ENCODE peak calls at places on chromosomes 13 and 19, in four cellular contexts. One of them, this sample, is unnamed.

GRCh38 chr13:72850959-72851677 is 69.2 kb downstream of the PIBF1 start:
- DNase-seq in iPS-NIHi11: peak
- DNase-seq in mucosa of descending colon: no peak
- DNase-seq in Right ventricle myocardium superior: no peak
- DNase-seq in this sample: peak

GRCh38 chr13:75123428-75123827 is 358.5 kb downstream of the TBC1D4 start:
- DNase-seq in mucosa of descending colon: no peak
- DNase-seq in Right ventricle myocardium superior: no peak
- DNase-seq in iPS-NIHi11: no peak
- DNase-seq in this sample: no peak

GRCh38 chr13:110923777-110924638 is 9.1 kb upstream of the ANKRD10 start:
- DNase-seq in mucosa of descending colon: no peak
- DNase-seq in iPS-NIHi11: no peak
- DNase-seq in Right ventricle myocardium superior: no peak
- DNase-seq in this sample: no peak

GRCh38 chr13:100511422-100511821 is 77.2 kb downstream of the GGACT start:
- DNase-seq in mucosa of descending colon: no peak
- DNase-seq in iPS-NIHi11: no peak
- DNase-seq in Right ventricle myocardium superior: no peak
- DNase-seq in this sample: no peak

GRCh38 chr13:31056650-31057275 is 104.9 kb downstream of the HSPH1 start:
- DNase-seq in mucosa of descending colon: no peak
- DNase-seq in iPS-NIHi11: no peak
- DNase-seq in Right ventricle myocardium superior: no peak
- DNase-seq in this sample: no peak

GRCh38 chr19:52099497-52100138 is 4.1 kb upstream of the ZNF841 start:
- DNase-seq in iPS-NIHi11: no peak
- DNase-seq in Right ventricle myocardium superior: no peak
- DNase-seq in mucosa of descending colon: no peak
- DNase-seq in this sample: no peak

GRCh38 chr19:21328402-21328801 is 808 bp downstream of the ZNF708 start:
- DNase-seq in Right ventricle myocardium superior: no peak
- DNase-seq in mucosa of descending colon: no peak
- DNase-seq in iPS-NIHi11: peak
- DNase-seq in this sample: no peak

GRCh38 chr13:50838701-50839100 is 4.8 kb downstream of the DLEU7 start:
- DNase-seq in iPS-NIHi11: no peak
- DNase-seq in mucosa of descending colon: no peak
- DNase-seq in Right ventricle myocardium superior: no peak
- DNase-seq in this sample: no peak

GRCh38 chr13:77815330-77815729 is 103.3 kb downstream of the EDNRB start:
- DNase-seq in mucosa of descending colon: no peak
- DNase-seq in Right ventricle myocardium superior: no peak
- DNase-seq in iPS-NIHi11: no peak
- DNase-seq in this sample: no peak

GRCh38 chr13:29589234-29589633 is 6.3 kb downstream of the SLC7A1 start:
- DNase-seq in iPS-NIHi11: no peak
- DNase-seq in mucosa of descending colon: no peak
- DNase-seq in Right ventricle myocardium superior: no peak
- DNase-seq in this sample: no peak

GRCh38 chr13:107138468-107138867 is 570.5 kb upstream of the ARGLU1 start:
- DNase-seq in iPS-NIHi11: no peak
- DNase-seq in Right ventricle myocardium superior: no peak
- DNase-seq in mucosa of descending colon: no peak
- DNase-seq in this sample: no peak

GRCh38 chr19:9644472-9644871 is 23.4 kb upstream of the ZNF561 start:
- DNase-seq in mucosa of descending colon: no peak
- DNase-seq in iPS-NIHi11: no peak
- DNase-seq in Right ventricle myocardium superior: no peak
- DNase-seq in this sample: no peak

GRCh38 chr13:54733639-54734038 is 1705.0 kb downstream of the OLFM4 start:
- DNase-seq in iPS-NIHi11: peak
- DNase-seq in Right ventricle myocardium superior: no peak
- DNase-seq in mucosa of descending colon: no peak
- DNase-seq in this sample: no peak

GRCh38 chr19:49512970-49513745 is 697 bp downstream of the FCGRT start:
- DNase-seq in Right ventricle myocardium superior: peak
- DNase-seq in iPS-NIHi11: peak
- DNase-seq in mucosa of descending colon: peak
- DNase-seq in this sample: peak

GRCh38 chr19:17721821-17722220 is 2.5 kb downstream of the MAP1S start:
- DNase-seq in mucosa of descending colon: no peak
- DNase-seq in Right ventricle myocardium superior: peak
- DNase-seq in iPS-NIHi11: no peak
- DNase-seq in this sample: no peak

GRCh38 chr13:102091231-102091630 is 310.6 kb downstream of the FGF14 start:
- DNase-seq in mucosa of descending colon: no peak
- DNase-seq in iPS-NIHi11: peak
- DNase-seq in Right ventricle myocardium superior: no peak
- DNase-seq in this sample: no peak

GRCh38 chr19:41307090-41307875 is 2.7 kb upstream of the CCDC97 start:
- DNase-seq in Right ventricle myocardium superior: no peak
- DNase-seq in iPS-NIHi11: no peak
- DNase-seq in mucosa of descending colon: no peak
- DNase-seq in this sample: no peak

GRCh38 chr19:12786149-12786870 is 5.0 kb upstream of the JUNB start:
- DNase-seq in Right ventricle myocardium superior: peak
- DNase-seq in mucosa of descending colon: peak
- DNase-seq in iPS-NIHi11: no peak
- DNase-seq in this sample: peak

GRCh38 chr13:34620073-34620858 is 321.8 kb upstream of the NBEA start:
- DNase-seq in iPS-NIHi11: no peak
- DNase-seq in Right ventricle myocardium superior: no peak
- DNase-seq in mucosa of descending colon: no peak
- DNase-seq in this sample: no peak

GRCh38 chr19:11747277-11747676 is 8.5 kb upstream of the ZNF823 start:
- DNase-seq in mucosa of descending colon: no peak
- DNase-seq in iPS-NIHi11: no peak
- DNase-seq in Right ventricle myocardium superior: no peak
- DNase-seq in this sample: no peak

GRCh38 chr13:70527553-70527952 is 419.3 kb upstream of the KLHL1 start:
- DNase-seq in iPS-NIHi11: no peak
- DNase-seq in Right ventricle myocardium superior: no peak
- DNase-seq in mucosa of descending colon: no peak
- DNase-seq in this sample: no peak

GRCh38 chr13:79775830-79776229 is 294.9 kb downstream of the NDFIP2 start:
- DNase-seq in mucosa of descending colon: peak
- DNase-seq in iPS-NIHi11: peak
- DNase-seq in Right ventricle myocardium superior: no peak
- DNase-seq in this sample: no peak

GRCh38 chr13:42272776-42273175 is 824 bp downstream of the AKAP11 start:
- DNase-seq in Right ventricle myocardium superior: no peak
- DNase-seq in mucosa of descending colon: no peak
- DNase-seq in iPS-NIHi11: no peak
- DNase-seq in this sample: no peak

GRCh38 chr13:23354520-23354919 is 79.0 kb downstream of the SACS start:
- DNase-seq in iPS-NIHi11: no peak
- DNase-seq in mucosa of descending colon: no peak
- DNase-seq in Right ventricle myocardium superior: no peak
- DNase-seq in this sample: no peak